ENCODE peak calls at places on chromosomes 13 and 19, in seven cellular contexts. B is HCT116, T is SK-N-SH, Z is K562, Y is GM12878, H is HepG2, J is H1. P is an unnamed sample.

GRCh38 chr13:72208112-72208645 is 341.2 kb upstream of the DACH1 start:
- DNase-seq in B (no peak), T (peak), Z (no peak), Y (no peak), H (no peak), J (no peak), P (no peak)

GRCh38 chr13:27293051-27293691 is 22.5 kb downstream of the RASL11A start:
- DNase-seq in B (no peak), T (no peak), Z (no peak), Y (no peak), H (no peak), J (no peak), P (no peak)

GRCh38 chr19:38527466-38528136 is 90.2 kb downstream of the MAP4K1 start:
- DNase-seq in B (no peak), T (no peak), Z (peak), Y (no peak), H (no peak), J (peak), P (peak)

GRCh38 chr19:46821512-46822359 is 28.9 kb downstream of the AP2S1 start:
- DNase-seq in B (no peak), T (no peak), Z (no peak), Y (no peak), H (no peak), J (no peak), P (no peak)

GRCh38 chr13:108176685-108177274 is 38.6 kb downstream of the LIG4 start:
- DNase-seq in B (peak), T (peak), Z (peak), Y (no peak), H (peak), J (peak), P (no peak)

GRCh38 chr13:99617474-99618255 is 116.4 kb downstream of the TM9SF2 start:
- DNase-seq in B (peak), T (peak), Z (peak), Y (no peak), H (peak), J (peak), P (no peak)

GRCh38 chr19:45780146-45780447 is 2.2 kb downstream of the DMPK start:
- DNase-seq in B (no peak), T (no peak), Z (no peak), Y (no peak), H (no peak), J (no peak), P (no peak)

GRCh38 chr19:48111280-48111679 is 663 bp upstream of the PLA2G4C start:
- DNase-seq in B (no peak), T (no peak), Z (no peak), Y (no peak), H (no peak), J (no peak), P (no peak)

GRCh38 chr19:40822161-40822560 is 23.2 kb downstream of the EGLN2 start:
- DNase-seq in B (no peak), T (no peak), Z (no peak), Y (no peak), H (no peak), J (peak), P (no peak)

GRCh38 chr13:87680298-87680697 is 9.1 kb downstream of the SLITRK5 start:
- DNase-seq in B (no peak), T (peak), Z (no peak), Y (no peak), H (no peak), J (no peak), P (peak)

GRCh38 chr13:108326318-108326717 is 56.8 kb downstream of the TNFSF13B start:
- DNase-seq in B (no peak), T (no peak), Z (no peak), Y (peak), H (peak), J (no peak), P (peak)

GRCh38 chr19:10431943-10432735 is 11.8 kb downstream of the PDE4A start:
- DNase-seq in B (no peak), T (peak), Z (peak), Y (no peak), H (no peak), J (peak), P (no peak)

GRCh38 chr13:64397699-64398098 is 2832.4 kb downstream of the PCDH9 start:
- DNase-seq in B (no peak), T (no peak), Z (no peak), Y (no peak), H (no peak), J (no peak), P (no peak)

GRCh38 chr13:90562388-90562787 is 785.1 kb upstream of the MIR17HG start:
- DNase-seq in B (no peak), T (no peak), Z (no peak), Y (no peak), H (no peak), J (no peak), P (no peak)

GRCh38 chr13:21033224-21033855 is 28.0 kb downstream of the LATS2 start:
- DNase-seq in B (no peak), T (no peak), Z (no peak), Y (no peak), H (no peak), J (no peak), P (no peak)

GRCh38 chr19:35751839-35752745 is 3.7 kb downstream of the LIN37 start:
- DNase-seq in B (no peak), T (no peak), Z (no peak), Y (no peak), H (no peak), J (no peak), P (no peak)

GRCh38 chr13:29594310-29594709 is 1.2 kb downstream of the SLC7A1 start:
- DNase-seq in B (no peak), T (peak), Z (no peak), Y (peak), H (peak), J (no peak), P (peak)

GRCh38 chr19:5955638-5955935 is 22.4 kb downstream of the RANBP3 start:
- DNase-seq in B (no peak), T (no peak), Z (no peak), Y (no peak), H (no peak), J (no peak), P (no peak)

GRCh38 chr13:36088001-36088400 is 43.2 kb downstream of the DCLK1 start:
- DNase-seq in B (no peak), T (no peak), Z (no peak), Y (no peak), H (no peak), J (no peak), P (no peak)

GRCh38 chr13:30835442-30835841 is 70.6 kb upstream of the MEDAG start:
- DNase-seq in B (no peak), T (no peak), Z (no peak), Y (no peak), H (no peak), J (no peak), P (no peak)

GRCh38 chr19:38838208-38838985 is 6.8 kb upstream of the ECH1 start:
- DNase-seq in B (peak), T (no peak), Z (no peak), Y (no peak), H (no peak), J (no peak), P (no peak)

GRCh38 chr13:98825659-98826058 is 73.2 kb upstream of the SLC15A1 start:
- DNase-seq in B (no peak), T (no peak), Z (no peak), Y (no peak), H (no peak), J (no peak), P (no peak)

GRCh38 chr19:58218899-58219298 is 9.8 kb upstream of the ZNF544 start:
- DNase-seq in B (peak), T (peak), Z (no peak), Y (no peak), H (peak), J (peak), P (no peak)

GRCh38 chr19:10876459-10877240 is 5.3 kb downstream of the CARM1 start:
- DNase-seq in B (no peak), T (no peak), Z (no peak), Y (peak), H (no peak), J (no peak), P (no peak)

GRCh38 chr19:7677664-7678311 is 898 bp downstream of the MCEMP1 start:
- DNase-seq in B (no peak), T (no peak), Z (no peak), Y (no peak), H (peak), J (no peak), P (no peak)
- TF ChIP-seq JUND in B (no peak), T (no peak), Z (no peak), Y (no peak), H (no peak), J (no peak), P (no peak)

DNA sequence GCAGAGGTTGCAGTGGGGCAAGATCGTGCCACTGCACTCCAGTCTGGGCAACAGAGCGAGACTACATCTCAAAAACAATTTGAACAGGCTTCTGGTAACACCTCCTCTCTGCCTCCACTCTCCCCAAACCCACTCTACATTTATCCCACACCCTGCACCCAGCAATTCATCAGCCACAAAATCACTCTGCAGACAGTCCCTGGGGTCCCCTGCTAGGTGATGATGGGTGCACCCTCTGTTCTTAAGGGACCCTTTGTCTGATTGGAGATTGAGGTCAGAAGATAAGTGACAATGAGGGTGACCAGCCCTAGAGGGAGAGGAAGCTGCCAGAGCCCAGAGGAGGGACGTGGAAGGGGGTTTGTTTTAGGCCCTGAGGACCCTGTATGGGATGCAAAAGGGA is 2.2 kb downstream of the BCL3 start:
- DNase-seq in B (no peak), T (no peak), Z (no peak), Y (no peak), H (no peak), J (no peak), P (no peak)
- TF ChIP-seq JUND in B (no peak), T (no peak), Z (no peak), Y (no peak), H (no peak), J (no peak), P (no peak)

GRCh38 chr13:25980255-25980654 is 71.6 kb downstream of the SHISA2 start:
- DNase-seq in B (peak), T (peak), Z (no peak), Y (no peak), H (peak), J (no peak), P (no peak)
- TF ChIP-seq JUND in B (no peak), T (no peak), Z (no peak), Y (no peak), H (no peak), J (no peak), P (no peak)

DNA sequence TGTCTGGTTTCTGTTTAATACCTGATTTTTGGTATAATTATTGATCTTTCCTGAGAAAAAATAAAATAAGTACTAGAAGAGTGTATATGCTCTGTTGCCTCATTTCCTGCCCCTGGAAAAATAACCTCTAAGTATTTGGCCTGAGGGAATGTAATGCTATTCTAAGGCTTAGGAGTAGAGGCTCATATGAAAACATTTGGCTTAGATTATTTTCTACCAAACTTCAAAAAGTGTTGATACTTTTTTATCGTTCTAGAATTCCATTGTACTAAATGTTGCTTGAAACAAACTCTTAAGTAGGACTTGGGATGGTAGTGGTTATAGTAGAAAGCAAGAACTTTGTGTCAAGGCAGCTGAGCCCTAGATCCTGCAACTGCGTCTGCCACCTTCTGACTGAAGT is 57.8 kb downstream of the COG3 start:
- DNase-seq in B (no peak), T (no peak), Z (no peak), Y (no peak), H (no peak), J (no peak), P (no peak)
- TF ChIP-seq JUND in B (no peak), T (no peak), Z (no peak), Y (no peak), H (no peak), J (no peak), P (no peak)

GRCh38 chr19:50303558-50303957 is 25.6 kb downstream of the KCNC3 start:
- DNase-seq in B (no peak), T (no peak), Z (no peak), Y (no peak), H (no peak), J (no peak), P (no peak)

GRCh38 chr19:50300814-50301606 is 28.2 kb downstream of the KCNC3 start:
- DNase-seq in B (peak), T (no peak), Z (no peak), Y (no peak), H (peak), J (no peak), P (no peak)

GRCh38 chr19:50301607-50301971 is 27.6 kb downstream of the KCNC3 start:
- DNase-seq in B (no peak), T (no peak), Z (no peak), Y (no peak), H (no peak), J (no peak), P (no peak)

GRCh38 chr19:50300051-50300450 is 29.1 kb downstream of the KCNC3 start:
- DNase-seq in B (no peak), T (no peak), Z (no peak), Y (no peak), H (no peak), J (no peak), P (no peak)
- TF ChIP-seq JUND in B (no peak), T (no peak), Z (no peak), Y (no peak), H (no peak), J (no peak), P (no peak)

GRCh38 chr19:33887891-33888290 is 91.2 kb downstream of the KCTD15 start:
- DNase-seq in B (no peak), T (no peak), Z (no peak), Y (no peak), H (no peak), J (no peak), P (no peak)
- TF ChIP-seq JUND in B (no peak), T (no peak), Z (no peak), Y (no peak), H (no peak), J (no peak), P (no peak)

GRCh38 chr19:16075430-16076153 is 703 bp upstream of the TPM4 start:
- DNase-seq in B (no peak), T (no peak), Z (no peak), Y (no peak), H (no peak), J (no peak), P (no peak)

GRCh38 chr19:16073988-16074387 is 2.3 kb upstream of the TPM4 start:
- DNase-seq in B (no peak), T (no peak), Z (no peak), Y (no peak), H (no peak), J (peak), P (peak)

GRCh38 chr19:16073481-16073880 is 2.8 kb upstream of the TPM4 start:
- DNase-seq in B (no peak), T (no peak), Z (no peak), Y (no peak), H (no peak), J (peak), P (no peak)

GRCh38 chr19:16076154-16076957 is at the start of gene TPM4:
- DNase-seq in B (peak), T (peak), Z (peak), Y (peak), H (peak), J (peak), P (no peak)

DNA sequence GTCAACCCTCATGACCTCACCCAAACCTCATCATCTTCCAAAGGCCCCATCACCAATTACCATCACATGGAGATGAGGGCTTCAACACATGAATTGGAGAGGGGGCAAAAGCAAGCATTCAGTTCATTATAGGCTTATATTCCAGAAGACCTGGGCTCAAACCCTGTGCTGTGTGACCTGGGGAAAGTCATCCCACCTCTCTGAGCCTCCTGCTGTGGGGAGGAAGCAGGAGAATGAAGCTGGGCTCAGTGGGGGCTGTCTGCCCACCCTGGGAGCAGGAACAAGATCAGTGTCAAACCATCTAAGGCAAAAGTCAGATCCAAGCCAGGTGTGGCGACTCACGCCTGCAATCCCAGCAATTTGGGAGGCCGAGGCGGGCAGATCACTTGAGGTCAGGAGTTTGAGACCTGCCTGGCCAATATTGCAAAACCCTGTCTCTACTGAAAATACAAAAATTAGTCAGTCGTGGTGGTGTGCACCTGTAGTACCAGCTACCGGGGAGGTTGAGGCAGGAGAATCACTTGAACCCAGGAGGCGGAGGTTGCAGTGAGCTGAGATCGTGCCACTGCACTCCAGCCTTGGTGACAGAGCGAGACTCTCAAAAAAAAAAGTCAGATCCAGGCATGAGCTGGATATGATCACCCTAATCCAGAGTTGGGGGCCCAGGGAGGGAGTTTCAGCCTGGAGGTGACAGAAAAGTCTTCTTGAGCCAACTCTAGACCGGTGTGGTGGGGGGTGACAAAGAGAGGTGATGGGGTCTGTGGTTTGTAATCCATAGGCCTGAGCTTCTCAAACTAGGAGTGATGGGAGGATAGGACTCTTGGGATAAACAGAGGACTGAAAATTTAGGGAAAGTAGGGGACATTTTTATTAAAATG is 1.6 kb upstream of the TPM4 start:
- DNase-seq in B (no peak), T (no peak), Z (no peak), Y (no peak), H (no peak), J (peak), P (no peak)
- TF ChIP-seq JUND in B (no peak), T (no peak), Z (no peak), Y (no peak), H (no peak), J (no peak), P (no peak)

GRCh38 chr13:19632915-19633339 is 532 bp upstream of the MPHOSPH8 start:
- DNase-seq in B (no peak), T (no peak), Z (no peak), Y (no peak), H (no peak), J (no peak), P (no peak)

GRCh38 chr13:19633340-19634128 is at the start of gene MPHOSPH8:
- DNase-seq in B (peak), T (peak), Z (peak), Y (peak), H (peak), J (peak), P (peak)

DNA sequence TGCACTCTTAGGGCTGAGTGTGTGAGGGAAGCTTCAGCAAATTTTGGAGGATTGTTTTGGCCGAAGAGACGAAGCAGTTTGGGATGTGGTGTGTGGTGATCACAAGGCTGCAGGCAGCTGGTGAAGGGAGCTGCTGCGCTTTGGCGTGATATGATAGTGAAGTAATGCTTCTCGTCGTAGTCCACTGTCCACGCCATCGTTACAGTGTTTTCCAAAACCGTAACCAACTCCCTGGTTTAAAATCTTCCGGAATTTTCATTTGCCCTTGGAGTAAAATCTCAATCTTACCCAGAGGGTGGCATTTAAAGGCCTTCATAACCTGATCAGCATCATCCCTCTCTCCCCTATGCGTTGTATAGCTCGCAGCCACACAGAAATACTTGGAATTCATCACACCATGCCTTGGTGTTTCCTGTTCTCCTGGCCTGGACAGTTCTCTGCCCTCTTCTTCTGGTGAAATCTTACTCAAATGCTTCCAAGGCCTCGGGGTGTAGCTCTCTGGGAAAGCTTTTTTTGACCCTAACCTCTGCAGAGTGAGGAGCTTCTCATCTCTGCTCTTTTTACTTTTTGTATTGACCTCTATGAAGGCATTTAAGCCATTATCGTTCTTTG is 776 bp downstream of the MPHOSPH8 start:
- DNase-seq in B (no peak), T (peak), Z (no peak), Y (no peak), H (peak), J (no peak), P (no peak)
- TF ChIP-seq JUND in B (no peak), T (no peak), Z (no peak), Y (no peak), H (no peak), J (no peak), P (no peak)

P was measured in T47D.